ENCODE peak calls at places on chromosomes 7 and 10, in seven cellular contexts. One of them, this sample, is unnamed.

GRCh38 chr7:144787127-144787526 is 48.7 kb downstream of the TPK1 start:
- DNase-seq in HL-60: no peak
- DNase-seq in K562: no peak
- DNase-seq in SK-N-SH: no peak
- DNase-seq in Panc1: no peak
- DNase-seq in A549: no peak
- DNase-seq in GM23338: peak
- DNase-seq in this sample: peak

GRCh38 chr7:114273218-114273617 is 141.4 kb upstream of the FOXP2 start:
- DNase-seq in SK-N-SH: no peak
- DNase-seq in A549: no peak
- DNase-seq in HL-60: no peak
- DNase-seq in Panc1: no peak
- DNase-seq in K562: no peak
- DNase-seq in GM23338: no peak
- DNase-seq in this sample: no peak

GRCh38 chr10:112314822-112315474 is 31.7 kb downstream of the TECTB start:
- DNase-seq in SK-N-SH: peak
- DNase-seq in HL-60: peak
- DNase-seq in A549: peak
- DNase-seq in GM23338: peak
- DNase-seq in Panc1: peak
- DNase-seq in K562: peak
- DNase-seq in this sample: peak

GRCh38 chr10:108904163-108904878 is 1019.0 kb downstream of the XPNPEP1 start:
- DNase-seq in Panc1: no peak
- DNase-seq in A549: no peak
- DNase-seq in GM23338: no peak
- DNase-seq in K562: no peak
- DNase-seq in SK-N-SH: peak
- DNase-seq in HL-60: no peak
- DNase-seq in this sample: no peak

GRCh38 chr7:4136501-4137110 is 545.5 kb upstream of the FOXK1 start:
- DNase-seq in Panc1: no peak
- DNase-seq in HL-60: no peak
- DNase-seq in SK-N-SH: peak
- DNase-seq in K562: no peak
- DNase-seq in GM23338: peak
- DNase-seq in A549: no peak
- DNase-seq in this sample: no peak

GRCh38 chr7:127885843-127886242 is 145.4 kb downstream of the LRRC4 start:
- DNase-seq in SK-N-SH: no peak
- DNase-seq in GM23338: no peak
- DNase-seq in A549: no peak
- DNase-seq in Panc1: no peak
- DNase-seq in HL-60: no peak
- DNase-seq in K562: peak
- DNase-seq in this sample: no peak

GRCh38 chr7:27251513-27252306 is 9.1 kb downstream of the EVX1 start:
- DNase-seq in Panc1: no peak
- DNase-seq in HL-60: no peak
- DNase-seq in A549: no peak
- DNase-seq in SK-N-SH: peak
- DNase-seq in GM23338: peak
- DNase-seq in K562: no peak
- DNase-seq in this sample: no peak

GRCh38 chr10:44975487-44976331 is 2.9 kb downstream of the DEPP1 start:
- DNase-seq in HL-60: no peak
- DNase-seq in GM23338: peak
- DNase-seq in K562: no peak
- DNase-seq in SK-N-SH: no peak
- DNase-seq in A549: peak
- DNase-seq in Panc1: no peak
- DNase-seq in this sample: peak

GRCh38 chr7:17781491-17782215 is 158.6 kb downstream of the SNX13 start:
- DNase-seq in K562: peak
- DNase-seq in HL-60: no peak
- DNase-seq in Panc1: no peak
- DNase-seq in GM23338: no peak
- DNase-seq in SK-N-SH: no peak
- DNase-seq in A549: no peak
- DNase-seq in this sample: peak

GRCh38 chr7:47266131-47266706 is 315.7 kb downstream of the TNS3 start:
- DNase-seq in GM23338: peak
- DNase-seq in Panc1: peak
- DNase-seq in HL-60: peak
- DNase-seq in K562: peak
- DNase-seq in SK-N-SH: peak
- DNase-seq in A549: peak
- DNase-seq in this sample: peak

GRCh38 chr10:62972103-62972502 is 155.9 kb upstream of the EGR2 start:
- DNase-seq in Panc1: no peak
- DNase-seq in A549: no peak
- DNase-seq in HL-60: no peak
- DNase-seq in SK-N-SH: no peak
- DNase-seq in GM23338: no peak
- DNase-seq in K562: no peak
- DNase-seq in this sample: no peak

GRCh38 chr7:158836692-158837091 is 7.4 kb upstream of the ESYT2 start:
- DNase-seq in GM23338: no peak
- DNase-seq in SK-N-SH: no peak
- DNase-seq in Panc1: no peak
- DNase-seq in K562: no peak
- DNase-seq in A549: no peak
- DNase-seq in HL-60: no peak
- DNase-seq in this sample: no peak

GRCh38 chr7:22173884-22174573 is 182.9 kb downstream of the RAPGEF5 start:
- DNase-seq in HL-60: no peak
- DNase-seq in Panc1: no peak
- DNase-seq in GM23338: no peak
- DNase-seq in A549: no peak
- DNase-seq in K562: peak
- DNase-seq in SK-N-SH: no peak
- DNase-seq in this sample: no peak

GRCh38 chr7:30091431-30092386 is 43.1 kb upstream of the MTURN start:
- DNase-seq in HL-60: no peak
- DNase-seq in Panc1: no peak
- DNase-seq in SK-N-SH: no peak
- DNase-seq in K562: no peak
- DNase-seq in A549: peak
- DNase-seq in GM23338: no peak
- DNase-seq in this sample: no peak

GRCh38 chr10:3133948-3134347 is 38.6 kb downstream of the PITRM1 start:
- DNase-seq in GM23338: no peak
- DNase-seq in SK-N-SH: no peak
- DNase-seq in HL-60: no peak
- DNase-seq in Panc1: no peak
- DNase-seq in K562: no peak
- DNase-seq in A549: no peak
- DNase-seq in this sample: no peak

GRCh38 chr10:3128379-3129130 is 44.0 kb downstream of the PITRM1 start:
- DNase-seq in Panc1: no peak
- DNase-seq in SK-N-SH: no peak
- DNase-seq in A549: no peak
- DNase-seq in GM23338: no peak
- DNase-seq in K562: no peak
- DNase-seq in HL-60: no peak
- DNase-seq in this sample: no peak

GRCh38 chr10:3132036-3133025 is 40.3 kb downstream of the PITRM1 start:
- DNase-seq in A549: no peak
- DNase-seq in SK-N-SH: no peak
- DNase-seq in Panc1: no peak
- DNase-seq in HL-60: no peak
- DNase-seq in GM23338: no peak
- DNase-seq in K562: no peak
- DNase-seq in this sample: no peak

GRCh38 chr10:3129581-3130340 is 42.8 kb downstream of the PITRM1 start:
- DNase-seq in K562: no peak
- DNase-seq in Panc1: no peak
- DNase-seq in A549: no peak
- DNase-seq in SK-N-SH: no peak
- DNase-seq in HL-60: no peak
- DNase-seq in GM23338: no peak
- DNase-seq in this sample: no peak

GRCh38 chr10:3131098-3131497 is 41.5 kb downstream of the PITRM1 start:
- DNase-seq in GM23338: no peak
- DNase-seq in K562: no peak
- DNase-seq in SK-N-SH: no peak
- DNase-seq in HL-60: no peak
- DNase-seq in Panc1: no peak
- DNase-seq in A549: peak
- DNase-seq in this sample: no peak
- TF ChIP-seq REST in GM23338: no peak
- TF ChIP-seq REST in K562: no peak
- TF ChIP-seq REST in SK-N-SH: no peak
- TF ChIP-seq REST in HL-60: no peak
- TF ChIP-seq REST in Panc1: no peak
- TF ChIP-seq REST in A549: no peak
- TF ChIP-seq REST in this sample: no peak

GRCh38 chr10:7040681-7041080 is 370.2 kb downstream of the SFMBT2 start:
- DNase-seq in K562: no peak
- DNase-seq in SK-N-SH: no peak
- DNase-seq in A549: no peak
- DNase-seq in HL-60: no peak
- DNase-seq in GM23338: no peak
- DNase-seq in Panc1: no peak
- DNase-seq in this sample: no peak

GRCh38 chr10:7043051-7043653 is 367.7 kb downstream of the SFMBT2 start:
- DNase-seq in SK-N-SH: no peak
- DNase-seq in HL-60: no peak
- DNase-seq in GM23338: no peak
- DNase-seq in A549: no peak
- DNase-seq in Panc1: no peak
- DNase-seq in K562: no peak
- DNase-seq in this sample: no peak

GRCh38 chr10:7046615-7047014 is 364.2 kb downstream of the SFMBT2 start:
- DNase-seq in A549: no peak
- DNase-seq in HL-60: no peak
- DNase-seq in Panc1: no peak
- DNase-seq in SK-N-SH: no peak
- DNase-seq in K562: no peak
- DNase-seq in GM23338: no peak
- DNase-seq in this sample: no peak

DNA sequence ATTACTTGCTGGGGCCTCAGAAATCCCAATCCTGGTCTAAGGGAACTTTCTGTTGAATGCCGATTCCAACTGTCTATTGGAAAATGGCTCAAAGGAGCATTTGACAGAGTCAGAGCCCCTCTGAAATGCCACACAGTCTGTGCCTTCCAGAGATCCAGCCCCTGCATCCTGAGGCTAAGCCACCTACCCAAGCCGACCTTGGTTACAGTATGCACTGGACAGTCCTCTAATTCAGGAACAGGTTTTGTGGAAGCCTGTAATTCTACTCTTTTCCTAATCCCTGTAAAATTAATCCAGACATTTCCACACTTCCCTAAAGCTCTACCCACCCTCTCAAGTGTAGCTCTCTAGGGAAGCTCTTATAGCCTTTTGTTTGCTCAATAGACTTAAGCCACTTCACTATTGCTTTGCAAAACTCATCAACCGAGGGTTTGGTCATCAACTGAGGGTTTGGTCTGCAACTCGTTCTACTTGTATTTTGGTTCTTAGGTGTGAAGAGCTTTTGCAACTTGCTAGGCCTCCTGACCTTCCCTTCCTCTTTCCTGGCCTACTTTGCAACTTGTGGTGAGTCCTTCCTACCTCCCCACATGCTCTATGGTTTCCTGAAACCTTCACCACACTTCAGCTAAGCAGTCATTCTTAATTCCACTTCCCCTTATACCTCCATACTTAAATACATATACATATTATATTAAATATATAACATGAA is 364.8 kb downstream of the SFMBT2 start:
- DNase-seq in A549: no peak
- DNase-seq in K562: no peak
- DNase-seq in SK-N-SH: no peak
- DNase-seq in HL-60: peak
- DNase-seq in Panc1: no peak
- DNase-seq in GM23338: no peak
- DNase-seq in this sample: no peak
- TF ChIP-seq REST in A549: no peak
- TF ChIP-seq REST in K562: no peak
- TF ChIP-seq REST in SK-N-SH: no peak
- TF ChIP-seq REST in HL-60: peak
- TF ChIP-seq REST in Panc1: no peak
- TF ChIP-seq REST in GM23338: no peak
- TF ChIP-seq REST in this sample: no peak

GRCh38 chr10:26593896-26594295 is 103.6 kb upstream of the PDSS1 start:
- DNase-seq in Panc1: no peak
- DNase-seq in A549: no peak
- DNase-seq in GM23338: peak
- DNase-seq in K562: peak
- DNase-seq in HL-60: no peak
- DNase-seq in SK-N-SH: peak
- DNase-seq in this sample: no peak
- TF ChIP-seq REST in Panc1: no peak
- TF ChIP-seq REST in A549: no peak
- TF ChIP-seq REST in GM23338: no peak
- TF ChIP-seq REST in K562: no peak
- TF ChIP-seq REST in HL-60: no peak
- TF ChIP-seq REST in SK-N-SH: no peak
- TF ChIP-seq REST in this sample: no peak

GRCh38 chr7:105429746-105430612 is 41.3 kb upstream of the SRPK2 start:
- DNase-seq in K562: peak
- DNase-seq in Panc1: peak
- DNase-seq in A549: peak
- DNase-seq in SK-N-SH: peak
- DNase-seq in HL-60: no peak
- DNase-seq in GM23338: peak
- DNase-seq in this sample: peak
- TF ChIP-seq REST in K562: no peak
- TF ChIP-seq REST in Panc1: no peak
- TF ChIP-seq REST in A549: no peak
- TF ChIP-seq REST in SK-N-SH: no peak
- TF ChIP-seq REST in HL-60: no peak
- TF ChIP-seq REST in GM23338: no peak
- TF ChIP-seq REST in this sample: no peak

DNA sequence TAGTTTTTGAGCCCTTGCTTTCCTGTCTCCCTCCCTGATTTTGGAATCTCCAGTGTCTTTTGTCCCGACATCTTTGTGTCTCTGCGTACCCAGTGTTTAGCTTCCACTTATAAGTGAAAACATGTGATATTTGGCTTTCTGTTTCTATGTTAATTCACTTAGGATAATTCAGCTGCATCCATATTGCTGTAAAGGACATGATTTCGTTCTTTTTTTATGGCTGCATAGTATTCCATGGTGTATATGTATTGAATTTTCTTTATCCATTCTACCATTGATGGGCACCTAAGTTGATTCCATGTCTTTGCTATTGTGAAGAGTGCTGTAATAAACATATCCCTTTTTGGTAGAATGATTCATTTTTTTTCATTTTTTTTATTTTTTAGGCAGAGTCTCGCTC is 48.3 kb downstream of the ADK start:
- DNase-seq in GM23338: no peak
- DNase-seq in Panc1: no peak
- DNase-seq in SK-N-SH: no peak
- DNase-seq in K562: no peak
- DNase-seq in HL-60: no peak
- DNase-seq in A549: no peak
- DNase-seq in this sample: no peak
- TF ChIP-seq REST in GM23338: no peak
- TF ChIP-seq REST in Panc1: no peak
- TF ChIP-seq REST in SK-N-SH: no peak
- TF ChIP-seq REST in K562: no peak
- TF ChIP-seq REST in HL-60: no peak
- TF ChIP-seq REST in A549: no peak
- TF ChIP-seq REST in this sample: no peak

This sample was measured in HCT116.